ENCODE peak calls at places on chromosomes 4 and X, in four cellular contexts. L is K562, T is HCT116, M is HepG2. C is an unnamed sample. For H3K4me1, the result is how much of the 10 kb centered on the place peaks cover.

GRCh38 chrX:47831788-47832187 is 4.9 kb upstream of the ZNF81 start:
- DNase-seq in L (peak), T (peak), M (peak), C (peak)

GRCh38 chrX:130086414-130087207 is 23.7 kb downstream of the ELF4 start:
- DNase-seq in L (no peak), T (no peak), M (no peak), C (no peak)

GRCh38 chrX:12709047-12709446 is 82.2 kb upstream of the PRPS2 start:
- DNase-seq in L (no peak), T (no peak), M (no peak), C (no peak)

GRCh38 chr4:142846729-142847606 is 867 bp upstream of the INPP4B start:
- DNase-seq in L (no peak), T (peak), M (peak), C (no peak)

GRCh38 chrX:149230689-149231088 is 274.4 kb downstream of the IDS start:
- DNase-seq in L (no peak), T (no peak), M (no peak), C (no peak)

GRCh38 chrX:19729761-19730160 is 157.6 kb downstream of the SH3KBP1 start:
- DNase-seq in L (no peak), T (no peak), M (no peak), C (no peak)

GRCh38 chr4:146585761-146586333 is 52.8 kb upstream of the POU4F2 start:
- DNase-seq in L (no peak), T (no peak), M (no peak), C (no peak)

GRCh38 chrX:8067754-8068469 is 103.2 kb downstream of the VCX2 start:
- DNase-seq in L (no peak), T (no peak), M (no peak), C (no peak)

GRCh38 chr4:101140228-101140627 is 207.1 kb downstream of the PPP3CA start:
- DNase-seq in L (no peak), T (no peak), M (no peak), C (no peak)

GRCh38 chr4:77819409-77819835 is 254 bp upstream of the CNOT6L start:
- DNase-seq in L (peak), T (no peak), M (no peak), C (no peak)
- H3K4me1 ChIP-seq in L (under half), T (under half), M (under half), C (under half)

DNA sequence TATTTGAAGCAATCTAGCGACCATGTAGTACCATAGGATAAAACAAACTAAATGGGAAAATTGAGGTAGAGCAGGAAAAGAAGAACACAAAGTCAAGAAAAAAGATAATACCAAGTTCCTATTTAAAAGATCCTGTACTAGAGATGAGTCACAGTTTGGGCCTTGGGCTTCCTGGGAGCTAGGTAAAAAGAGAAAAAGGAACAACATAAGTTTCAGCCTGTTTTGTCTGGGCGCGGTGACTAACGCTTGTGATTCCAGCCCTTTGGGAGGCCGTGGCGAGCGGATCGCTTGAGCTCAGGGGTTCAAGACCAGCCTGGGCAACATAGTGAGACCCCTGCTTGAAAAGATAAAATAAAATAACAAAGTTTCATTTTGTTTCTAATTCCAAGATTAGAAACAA is 14.0 kb upstream of the TMEM156 start:
- DNase-seq in L (no peak), T (no peak), M (peak), C (no peak)
- H3K27ac ChIP-seq in L (peak), T (no peak), M (peak), C (peak)

DNA sequence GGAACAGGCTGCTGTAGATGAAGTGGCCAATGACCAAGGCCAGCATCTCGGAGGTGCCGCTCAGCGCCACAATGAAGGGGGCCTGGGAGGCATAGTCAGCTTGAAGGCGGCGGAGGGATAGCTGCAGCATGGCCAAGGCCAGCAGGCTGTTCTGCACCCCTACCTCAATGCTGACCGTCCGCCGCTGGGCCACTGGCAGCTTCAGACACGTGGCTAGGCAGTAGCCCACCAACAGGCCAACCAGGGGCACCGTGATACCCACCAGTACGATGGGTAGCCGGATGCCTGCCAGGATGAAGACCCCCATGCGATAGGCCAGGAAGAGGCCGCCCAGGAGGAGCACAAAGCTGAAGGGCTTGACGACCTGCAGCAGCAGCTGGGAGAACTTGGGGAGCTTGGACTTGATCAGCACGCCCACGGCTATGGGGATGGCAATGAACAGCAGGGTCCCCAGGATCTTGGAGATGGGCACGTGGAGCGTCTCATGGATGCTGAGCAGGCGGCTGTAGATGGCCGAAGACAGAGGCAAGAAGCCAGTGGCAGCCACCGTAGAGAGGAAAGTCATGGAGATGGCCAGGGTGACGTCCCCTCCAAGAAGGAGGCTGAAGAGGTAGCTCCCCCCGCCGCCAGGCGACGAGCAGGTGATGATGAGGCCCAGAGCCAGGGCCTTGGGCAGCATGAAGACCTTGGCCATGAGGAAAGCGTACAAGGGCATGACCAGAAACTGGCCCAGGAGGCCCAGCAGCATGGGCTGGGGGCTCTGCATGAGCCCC is 1.3 kb upstream of the UBL4A start:
- DNase-seq in L (no peak), T (no peak), M (no peak), C (no peak)
- TF ChIP-seq TCF7L2 in L (no peak), T (no peak), M (no peak), C (no peak)

GRCh38 chr4:16991455-16991854 is 93.0 kb upstream of the LDB2 start:
- DNase-seq in L (no peak), T (no peak), M (no peak), C (no peak)
- H3K4me1 ChIP-seq in L (under half), T (under half), M (under half), C (under half)